ENCODE peak calls at places on chromosomes 12 and 14, in four cellular contexts. H, U, N and Q are unnamed samples.

GRCh38 chr14:104593241-104593701 is 11.3 kb downstream of the TMEM179 start:
- DNase-seq in H (peak; percentile 30), U (peak; percentile 30), N (no peak), Q (no peak)

GRCh38 chr12:89305373-89305772 is 46.9 kb downstream of the DUSP6 start:
- DNase-seq in H (no peak), U (no peak), N (no peak), Q (no peak)

GRCh38 chr12:27462151-27462694 is 15.7 kb downstream of the SMCO2 start:
- DNase-seq in H (no peak), U (no peak), N (no peak), Q (peak; percentile 48)

GRCh38 chr14:21109377-21110260 is 8.8 kb downstream of the TMEM253 start:
- DNase-seq in H (peak; percentile 61), U (no peak), N (no peak), Q (no peak)

GRCh38 chr12:69880566-69880965 is 55.5 kb downstream of the MYRFL start:
- DNase-seq in H (peak; percentile 75), U (no peak), N (no peak), Q (peak; percentile 29)

GRCh38 chr12:11134300-11134699 is at the start of gene TAS2R30:
- DNase-seq in H (no peak), U (no peak), N (no peak), Q (no peak)

GRCh38 chr14:34003052-34003668 is 52.3 kb upstream of the EGLN3 start:
- DNase-seq in H (no peak), U (no peak), N (no peak), Q (no peak)

GRCh38 chr14:21090194-21090939 is 8.1 kb downstream of the ZNF219 start:
- DNase-seq in H (peak; percentile 87), U (no peak), N (peak; percentile 58), Q (no peak)

GRCh38 chr14:47485421-47485820 is 190.0 kb downstream of the MDGA2 start:
- DNase-seq in H (peak; percentile 61), U (no peak), N (no peak), Q (no peak)

GRCh38 chr12:114729731-114730130 is 45.8 kb upstream of the TBX3 start:
- DNase-seq in H (no peak), U (no peak), N (no peak), Q (peak; percentile 74)

GRCh38 chr12:95661360-95661759 is 110.1 kb upstream of the USP44 start:
- DNase-seq in H (no peak), U (no peak), N (no peak), Q (no peak)

GRCh38 chr14:55356913-55357312 is 54.7 kb downstream of the ATG14 start:
- DNase-seq in H (no peak), U (no peak), N (no peak), Q (no peak)

GRCh38 chr12:3178671-3179413 is 101.7 kb downstream of the TSPAN9 start:
- DNase-seq in H (no peak), U (no peak), N (no peak), Q (no peak)

GRCh38 chr12:78192979-78193378 is 362.3 kb downstream of the NAV3 start:
- DNase-seq in H (no peak), U (no peak), N (no peak), Q (no peak)

GRCh38 chr14:62957562-62957961 is 87.7 kb downstream of the KCNH5 start:
- DNase-seq in H (no peak), U (no peak), N (no peak), Q (peak; percentile 86)

GRCh38 chr12:131147894-131148293 is 194.2 kb downstream of the ADGRD1 start:
- DNase-seq in H (no peak), U (no peak), N (no peak), Q (no peak)

GRCh38 chr14:37122288-37122687 is 50.1 kb downstream of the SLC25A21 start:
- DNase-seq in H (peak; percentile 9), U (no peak), N (peak; percentile 7), Q (peak; percentile 44)

GRCh38 chr12:7093892-7094291 is 1.6 kb upstream of the C1R start:
- DNase-seq in H (no peak), U (no peak), N (no peak), Q (no peak)

GRCh38 chr12:108606492-108606891 is 8.6 kb upstream of the TMEM119 start:
- DNase-seq in H (no peak), U (no peak), N (no peak), Q (no peak)

GRCh38 chr12:84822541-84822940 is 90.1 kb downstream of the SLC6A15 start:
- DNase-seq in H (no peak), U (no peak), N (no peak), Q (no peak)

GRCh38 chr12:55720894-55721444 is 776 bp downstream of the RDH5 start:
- DNase-seq in H (peak; percentile 71), U (peak; percentile 88), N (peak; percentile 57), Q (peak; percentile 98)

GRCh38 chr12:25424186-25424854 is 128.8 kb downstream of the LMNTD1 start:
- DNase-seq in H (no peak), U (no peak), N (no peak), Q (no peak)

GRCh38 chr12:103518899-103519298 is 23.1 kb upstream of the C12orf42 start:
- DNase-seq in H (no peak), U (no peak), N (no peak), Q (no peak)

GRCh38 chr14:66503532-66503931 is 4.4 kb upstream of the GPHN start:
- DNase-seq in H (no peak), U (no peak), N (no peak), Q (no peak)

GRCh38 chr14:58882577-58883018 is 244.8 kb downstream of the DACT1 start:
- DNase-seq in H (no peak), U (no peak), N (no peak), Q (peak; percentile 33)

GRCh38 chr12:31589896-31590729 is 823 bp downstream of the DENND5B start:
- DNase-seq in H (peak; percentile 72), U (peak; percentile 81), N (peak; percentile 62), Q (peak; percentile 48)

GRCh38 chr12:101021911-101022388 is 188.1 kb downstream of the SLC5A8 start:
- DNase-seq in H (no peak), U (no peak), N (peak; percentile 14), Q (peak; percentile 85)

DNA sequence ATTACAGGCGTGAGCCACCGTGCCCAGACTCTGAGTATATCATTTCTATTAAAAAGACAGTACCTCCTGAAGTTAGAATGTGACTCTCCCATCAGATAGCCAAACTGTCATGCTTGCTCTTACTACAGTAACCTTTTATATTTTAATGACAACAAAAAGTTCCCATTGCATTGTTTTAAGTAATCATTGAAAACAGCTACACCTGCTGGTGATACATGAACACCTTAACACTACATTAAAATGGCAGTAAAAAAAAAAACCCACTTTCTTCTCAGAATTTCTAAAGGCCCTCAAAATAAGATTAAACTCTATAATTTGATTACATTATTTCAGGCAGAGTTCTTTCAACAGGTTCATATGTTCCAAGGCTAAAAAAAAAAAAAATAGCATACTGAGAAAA is 76.7 kb downstream of the SH2B3 start:
- DNase-seq in H (peak; percentile 49), U (no peak), N (no peak), Q (no peak)
- TF ChIP-seq CTCF in H (no peak), U (no peak), N (peak; percentile 14), Q (peak; percentile 67)

GRCh38 chr14:28751467-28752058 is 15.0 kb upstream of the FOXG1 start:
- DNase-seq in H (peak; percentile 88), U (no peak), N (peak; percentile 51), Q (peak; percentile 50)
- TF ChIP-seq CTCF in H (peak; percentile 84), U (no peak), N (peak; percentile 59), Q (peak; percentile 81)

GRCh38 chr12:98422809-98423208 is 92.6 kb upstream of the TMPO start:
- DNase-seq in H (peak; percentile 83), U (no peak), N (no peak), Q (no peak)
- TF ChIP-seq CTCF in H (peak; percentile 88), U (no peak), N (peak; percentile 32), Q (peak; percentile 67)

GRCh38 chr12:48180424-48180823 is 3.0 kb upstream of the CCDC184 start:
- DNase-seq in H (no peak), U (no peak), N (no peak), Q (no peak)
- TF ChIP-seq CTCF in H (no peak), U (no peak), N (no peak), Q (no peak)

DNA sequence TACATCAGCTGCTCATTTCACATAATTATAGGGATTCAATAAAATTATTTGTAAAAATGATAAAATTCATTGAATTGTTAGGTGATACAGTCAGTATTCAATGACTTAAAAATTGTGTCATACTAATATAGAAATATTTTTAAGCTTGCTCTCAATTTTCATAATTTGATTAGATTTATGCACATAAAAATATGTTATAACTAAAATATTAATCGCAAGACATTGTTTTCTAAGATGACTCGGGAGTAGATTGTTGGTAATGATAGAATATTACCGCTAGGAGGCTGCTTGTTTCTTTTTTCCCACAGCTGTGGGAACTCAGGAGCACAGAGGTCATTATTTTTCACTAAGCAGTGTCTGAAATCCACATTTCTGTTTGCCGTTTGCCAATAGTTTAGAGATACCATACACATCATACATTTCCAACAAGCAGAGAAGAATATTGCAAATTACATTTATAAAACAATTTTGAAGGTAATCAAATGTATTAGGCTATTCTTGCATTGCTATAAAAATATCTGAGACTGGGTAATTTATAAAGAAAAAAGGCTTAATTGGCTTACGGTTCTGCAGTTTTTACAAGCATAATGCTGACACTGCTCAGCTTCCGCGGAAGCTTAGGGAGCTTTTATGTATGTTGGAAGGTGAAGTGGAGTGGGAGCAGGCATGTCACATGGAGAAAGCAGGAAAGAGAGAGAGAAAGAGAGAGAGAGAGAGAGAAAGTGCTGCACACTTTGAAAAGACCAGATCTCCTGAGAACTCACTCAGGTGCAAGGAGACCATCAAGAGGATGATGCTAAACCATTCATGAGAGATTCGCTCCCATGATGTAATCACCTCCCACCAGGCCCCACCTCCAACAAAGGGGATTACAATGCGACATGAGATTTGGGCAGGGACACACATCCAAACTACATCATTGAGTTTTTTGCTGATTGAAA is 9.2 kb downstream of the CD69 start:
- DNase-seq in H (peak; percentile 43), U (no peak), N (peak; percentile 36), Q (peak; percentile 34)
- TF ChIP-seq CTCF in H (peak; percentile 46), U (peak; percentile 2), N (no peak), Q (peak; percentile 5)

DNA sequence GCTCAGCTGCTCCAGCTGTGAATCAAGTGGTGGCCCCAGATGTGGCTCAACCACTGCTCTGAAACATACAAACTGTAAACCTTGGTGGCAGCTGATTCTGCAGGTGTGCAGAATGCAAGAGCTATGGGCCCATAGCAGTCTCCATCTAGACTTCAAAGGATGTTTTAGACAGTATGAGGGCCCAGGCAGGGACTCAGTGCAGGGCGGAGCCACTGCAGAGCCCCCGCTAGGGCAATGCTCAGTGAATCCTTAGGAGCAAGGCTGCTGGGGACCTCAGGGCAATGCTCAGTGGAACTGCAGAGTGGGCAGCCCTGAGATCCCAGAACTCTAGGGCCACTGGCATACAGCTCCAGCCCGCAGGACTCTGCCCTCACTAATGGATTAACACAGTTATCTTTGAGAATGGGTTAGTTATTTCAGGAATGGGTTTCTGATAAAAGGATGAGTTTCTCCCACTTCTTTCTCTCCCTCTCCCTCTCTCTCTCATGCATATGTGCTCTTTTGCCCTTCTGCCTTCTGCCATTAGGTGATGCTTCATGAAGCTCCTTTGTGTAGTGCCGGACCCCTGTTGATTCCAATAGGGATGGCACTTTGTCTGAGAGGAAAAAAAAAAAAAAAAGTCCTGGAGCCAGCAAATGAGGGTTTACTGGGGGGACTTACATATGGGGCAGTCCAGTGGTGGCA is 48.4 kb upstream of the JDP2 start:
- DNase-seq in H (peak; percentile 56), U (no peak), N (no peak), Q (no peak)
- TF ChIP-seq CTCF in H (no peak), U (no peak), N (no peak), Q (no peak)